ENCODE peak calls at places on chromosomes 2 and 18, in nine cellular contexts. C is iris pigment epithelial cell; I is stimulated activated naive CD4-positive, alpha-beta T cell; B is stomach; R is renal cortical epithelial cell; Z is H54; P is NCI-H2081; V is Caco-2; G is stimulated activated CD4-positive, alpha-beta T cell treated with anti-CD3 and anti-CD28 coated beads, Interleukin-12 subunit alpha, Interleukin-12 subunit beta, amount 100 ng/mL, for 4 hours. S is an unnamed sample.

GRCh38 chr18:37346048-37346447 is 219.6 kb downstream of the CELF4 start:
- DNase-seq in C (no peak), I (no peak), B (no peak), R (no peak), Z (no peak), P (no peak), V (no peak), G (no peak), S (no peak)

GRCh38 chr2:33321236-33321731 is 155.2 kb upstream of the RASGRP3 start:
- DNase-seq in C (peak), I (no peak), B (no peak), R (peak), Z (no peak), P (no peak), V (no peak), G (no peak), S (no peak)

GRCh38 chr18:31946305-31947046 is 3.5 kb upstream of the TRAPPC8 start:
- DNase-seq in C (no peak), I (no peak), B (no peak), R (no peak), Z (no peak), P (no peak), V (no peak), G (no peak), S (no peak)

GRCh38 chr2:191612496-191612895 is 65.4 kb upstream of the NABP1 start:
- DNase-seq in C (peak), I (no peak), B (no peak), R (peak), Z (no peak), P (no peak), V (no peak), G (no peak), S (no peak)

GRCh38 chr2:217218269-217219140 is 358.6 kb upstream of the TNP1 start:
- DNase-seq in C (peak), I (no peak), B (no peak), R (peak), Z (no peak), P (no peak), V (no peak), G (no peak), S (no peak)

GRCh38 chr2:220504890-220505564 is 877.6 kb downstream of the SLC4A3 start:
- DNase-seq in C (peak), I (no peak), B (no peak), R (peak), Z (peak), P (peak), V (no peak), G (no peak), S (peak)

GRCh38 chr2:111054791-111055627 is 65.7 kb upstream of the BCL2L11 start:
- DNase-seq in C (no peak), I (no peak), B (no peak), R (peak), Z (no peak), P (no peak), V (no peak), G (peak), S (no peak)

GRCh38 chr18:37529863-37530262 is 35.7 kb downstream of the CELF4 start:
- DNase-seq in C (no peak), I (no peak), B (no peak), R (no peak), Z (no peak), P (no peak), V (no peak), G (no peak), S (no peak)

GRCh38 chr2:36287363-36288275 is 68.0 kb upstream of the CRIM1 start:
- DNase-seq in C (peak), I (no peak), B (no peak), R (no peak), Z (no peak), P (no peak), V (no peak), G (no peak), S (peak)

GRCh38 chr2:202069189-202070050 is 3.6 kb upstream of the KIAA2012 start:
- DNase-seq in C (no peak), I (no peak), B (no peak), R (no peak), Z (no peak), P (no peak), V (peak), G (no peak), S (no peak)

GRCh38 chr2:113133696-113134558 is 6.5 kb downstream of the IL1RN start:
- DNase-seq in C (no peak), I (no peak), B (no peak), R (peak), Z (no peak), P (no peak), V (no peak), G (no peak), S (peak)

GRCh38 chr2:11023326-11024009 is 111.7 kb downstream of the KCNF1 start:
- DNase-seq in C (no peak), I (no peak), B (peak), R (no peak), Z (no peak), P (no peak), V (no peak), G (no peak), S (no peak)

GRCh38 chr2:8088810-8089209 is 593.0 kb upstream of the ID2 start:
- DNase-seq in C (no peak), I (no peak), B (no peak), R (no peak), Z (no peak), P (no peak), V (no peak), G (no peak), S (no peak)

GRCh38 chr2:25368650-25369049 is 26.9 kb upstream of the DNMT3A start:
- DNase-seq in C (no peak), I (no peak), B (no peak), R (no peak), Z (no peak), P (no peak), V (no peak), G (no peak), S (no peak)

GRCh38 chr2:219596954-219597551 is 604 bp upstream of the STK11IP start:
- DNase-seq in C (peak), I (no peak), B (no peak), R (peak), Z (no peak), P (no peak), V (no peak), G (no peak), S (no peak)

GRCh38 chr2:216057688-216058193 is 23.9 kb downstream of the PECR start:
- DNase-seq in C (peak), I (peak), B (peak), R (peak), Z (no peak), P (no peak), V (no peak), G (peak), S (peak)

GRCh38 chr2:66434679-66435548 is at the start of gene MEIS1:
- DNase-seq in C (peak), I (no peak), B (peak), R (peak), Z (peak), P (peak), V (peak), G (no peak), S (peak)

GRCh38 chr18:34928754-34929335 is 112.4 kb upstream of the MAPRE2 start:
- DNase-seq in C (no peak), I (no peak), B (no peak), R (no peak), Z (no peak), P (no peak), V (no peak), G (no peak), S (no peak)

GRCh38 chr2:2326053-2326452 is 5.0 kb downstream of the MYT1L start:
- DNase-seq in C (no peak), I (no peak), B (no peak), R (no peak), Z (no peak), P (peak), V (no peak), G (no peak), S (no peak)

GRCh38 chr2:168539945-168540344 is 83.9 kb downstream of the CERS6 start:
- DNase-seq in C (no peak), I (no peak), B (no peak), R (no peak), Z (no peak), P (no peak), V (no peak), G (no peak), S (no peak)

GRCh38 chr2:129934044-129934822 is 45.2 kb upstream of the RAB6C start:
- DNase-seq in C (no peak), I (no peak), B (no peak), R (no peak), Z (no peak), P (no peak), V (no peak), G (no peak), S (no peak)

GRCh38 chr2:36951574-36951973 is 14.8 kb downstream of the STRN start:
- DNase-seq in C (peak), I (no peak), B (no peak), R (peak), Z (peak), P (no peak), V (no peak), G (no peak), S (peak)

GRCh38 chr2:203591642-203592041 is 56.5 kb upstream of the RAPH1 start:
- DNase-seq in C (peak), I (no peak), B (no peak), R (peak), Z (no peak), P (no peak), V (no peak), G (no peak), S (no peak)

GRCh38 chr18:3319399-3319798 is 57.5 kb downstream of the MYL12B start:
- DNase-seq in C (peak), I (no peak), B (no peak), R (no peak), Z (no peak), P (no peak), V (no peak), G (no peak), S (no peak)